ENCODE peak calls at places on chromosomes 7 and 10, in four cellular contexts. P, B, I and W are unnamed samples.

GRCh38 chr7:40175725-40176510 is 41.1 kb downstream of the SUGCT start:
- DNase-seq in B (no peak), I (peak), P (no peak), W (no peak)

GRCh38 chr7:70299447-70299807 is 701.2 kb downstream of the AUTS2 start:
- DNase-seq in B (no peak), I (no peak), P (no peak), W (no peak)

GRCh38 chr7:131326576-131326975 is 1.1 kb upstream of the MKLN1 start:
- DNase-seq in I (no peak), P (no peak), B (no peak), W (no peak)

GRCh38 chr7:17625038-17625437 is 315.3 kb downstream of the SNX13 start:
- DNase-seq in B (peak), I (peak), P (no peak), W (no peak)

GRCh38 chr7:117766915-117767314 is 106.3 kb downstream of the CTTNBP2 start:
- DNase-seq in I (no peak), B (no peak), P (no peak), W (no peak)

GRCh38 chr10:78805176-78805575 is 263.6 kb upstream of the ZMIZ1 start:
- DNase-seq in P (peak), B (peak), I (peak), W (peak)

GRCh38 chr7:127758105-127758504 is 106.1 kb downstream of the SND1 start:
- DNase-seq in P (no peak), B (peak), I (no peak), W (no peak)

GRCh38 chr10:97583476-97583875 is 713 bp upstream of the HOGA1 start:
- DNase-seq in I (no peak), B (no peak), P (no peak), W (no peak)

GRCh38 chr10:113991091-113991860 is 52.4 kb upstream of the ADRB1 start:
- DNase-seq in I (no peak), P (no peak), B (no peak), W (no peak)

GRCh38 chr10:70782401-70783055 is 2.6 kb downstream of the TBATA start:
- DNase-seq in B (peak), P (peak), I (no peak), W (no peak)

GRCh38 chr7:74439546-74439945 is 14.2 kb upstream of the GTF2IRD1 start:
- DNase-seq in B (no peak), I (no peak), P (no peak), W (no peak)

GRCh38 chr10:74190494-74190893 is 39.5 kb downstream of the ADK start:
- DNase-seq in I (peak), B (peak), P (no peak), W (no peak)

GRCh38 chr7:141073173-141073640 is 657 bp upstream of the TMEM178B start:
- DNase-seq in P (no peak), B (peak), I (peak), W (no peak)

GRCh38 chr10:80786322-80786721 is 248.6 kb downstream of the SH2D4B start:
- DNase-seq in I (no peak), P (no peak), B (no peak), W (no peak)

GRCh38 chr10:70481831-70482530 is 3.4 kb downstream of the PALD1 start:
- DNase-seq in B (no peak), P (no peak), I (no peak), W (no peak)

GRCh38 chr10:119331031-119331430 is 123.7 kb downstream of the GRK5 start:
- DNase-seq in P (no peak), B (no peak), I (no peak), W (no peak)

GRCh38 chr7:1105189-1105588 is 17.3 kb downstream of the GPER1 start:
- DNase-seq in I (no peak), P (no peak), B (no peak), W (no peak)

GRCh38 chr7:156558198-156558597 is 82.4 kb upstream of the RNF32 start:
- DNase-seq in I (peak), B (no peak), P (no peak), W (no peak)

GRCh38 chr10:102596506-102596971 is 47.7 kb upstream of the TRIM8 start:
- DNase-seq in I (peak), P (no peak), B (peak), W (no peak)

GRCh38 chr10:124417846-124418725 is 637 bp downstream of the OAT start:
- DNase-seq in P (peak), B (peak), I (peak), W (peak)

GRCh38 chr10:85608706-85609105 is 757.9 kb downstream of the GRID1 start:
- DNase-seq in P (no peak), I (no peak), B (no peak), W (peak)

GRCh38 chr10:60955957-60956425 is 12.0 kb upstream of the RHOBTB1 start:
- DNase-seq in I (peak), B (peak), P (no peak), W (no peak)

GRCh38 chr7:143229054-143229790 is 7.4 kb downstream of the TAS2R40 start:
- DNase-seq in I (no peak), B (no peak), P (no peak), W (no peak)

GRCh38 chr7:37320840-37321468 is 127.7 kb downstream of the ELMO1 start:
- DNase-seq in I (no peak), P (no peak), B (peak), W (no peak)